ENCODE peak calls at places on chromosomes 6 and 20, in seven cellular contexts. Z, S, I, J, C, O and B are unnamed samples.
A peak's percentile ranks its signal among the peaks of the same experiment; 100 is the strongest.

GRCh38 chr20:37558779-37559178 is 31.1 kb upstream of the BLCAP start:
- DNase-seq in J (no peak), S (no peak), O (no peak), C (no peak), Z (no peak), I (no peak), B (no peak)

GRCh38 chr6:46191961-46192360 is 21.2 kb upstream of the ENPP5 start:
- DNase-seq in S (no peak), J (peak; percentile 68), I (peak; percentile 84), O (no peak), C (peak; percentile 41), Z (no peak), B (no peak)

GRCh38 chr20:46209930-46210671 is 92.0 kb downstream of the CD40 start:
- DNase-seq in C (no peak), S (no peak), Z (no peak), O (no peak), I (no peak), J (no peak), B (no peak)

GRCh38 chr6:73817238-73817637 is 121.2 kb downstream of the CD109 start:
- DNase-seq in J (no peak), S (no peak), O (no peak), C (no peak), Z (no peak), I (no peak), B (no peak)

GRCh38 chr6:17167327-17167979 is 65.6 kb downstream of the STMND1 start:
- DNase-seq in I (peak; percentile 80), C (peak; percentile 15), J (peak; percentile 14), O (peak; percentile 81), S (peak; percentile 50), Z (peak; percentile 84), B (peak; percentile 76)

GRCh38 chr6:125094563-125094962 is 59.0 kb upstream of the TPD52L1 start:
- DNase-seq in O (no peak), C (peak; percentile 82), I (peak; percentile 51), S (no peak), J (peak; percentile 84), Z (no peak), B (no peak)

GRCh38 chr20:4820833-4821518 is 99.3 kb downstream of the PRND start:
- DNase-seq in S (no peak), Z (no peak), J (peak; percentile 48), I (peak; percentile 81), C (peak; percentile 88), O (peak; percentile 50), B (no peak)

GRCh38 chr6:153424719-153425400 is 293.8 kb upstream of the RGS17 start:
- DNase-seq in I (peak; percentile 48), O (no peak), Z (no peak), J (no peak), C (no peak), S (no peak), B (no peak)

GRCh38 chr6:44002071-44002590 is 125.1 kb downstream of the MRPL14 start:
- DNase-seq in I (no peak), O (peak; percentile 74), C (no peak), J (no peak), S (peak; percentile 53), Z (no peak), B (peak; percentile 97)

GRCh38 chr20:10492065-10492464 is 57.0 kb downstream of the SLX4IP start:
- DNase-seq in S (no peak), C (peak; percentile 70), Z (no peak), O (no peak), I (no peak), J (peak; percentile 52), B (no peak)

GRCh38 chr6:119207973-119208725 is 129.7 kb upstream of the FAM184A start:
- DNase-seq in O (no peak), S (no peak), J (peak; percentile 90), Z (peak; percentile 21), I (peak; percentile 39), C (peak; percentile 66), B (no peak)

GRCh38 chr6:33589723-33590530 is 9.9 kb upstream of the BAK1 start:
- DNase-seq in S (no peak), I (peak; percentile 94), Z (peak; percentile 87), C (peak; percentile 92), J (peak; percentile 78), O (peak; percentile 77), B (peak; percentile 85)

GRCh38 chr6:45388328-45388727 is 10.6 kb upstream of the SUPT3H start:
- DNase-seq in J (peak; percentile 41), S (no peak), I (peak; percentile 57), O (no peak), Z (no peak), C (peak; percentile 45), B (no peak)

GRCh38 chr6:169858293-169858934 is 107.0 kb downstream of the ERMARD start:
- DNase-seq in I (no peak), J (no peak), C (no peak), S (no peak), O (no peak), Z (no peak), B (no peak)

GRCh38 chr20:5331340-5331739 is 14.6 kb upstream of the PROKR2 start:
- DNase-seq in J (no peak), O (no peak), I (no peak), C (no peak), Z (no peak), S (no peak), B (no peak)

GRCh38 chr6:116371384-116372209 is 850 bp downstream of the DSE start:
- DNase-seq in I (peak; percentile 82), S (peak; percentile 70), Z (peak; percentile 42), C (peak; percentile 94), O (peak; percentile 69), J (peak; percentile 90), B (peak; percentile 91)

GRCh38 chr6:99344289-99344688 is 5.2 kb downstream of the FAXC start:
- DNase-seq in Z (no peak), S (no peak), I (peak; percentile 62), O (no peak), C (peak; percentile 60), J (peak; percentile 38), B (no peak)

GRCh38 chr6:149231786-149232185 is 85.7 kb upstream of the TAB2 start:
- DNase-seq in S (no peak), J (peak; percentile 63), I (no peak), Z (no peak), O (no peak), C (peak; percentile 63), B (no peak)

GRCh38 chr6:44622555-44622954 is 235.0 kb downstream of the CDC5L start:
- DNase-seq in C (no peak), J (no peak), Z (no peak), I (no peak), S (no peak), O (no peak), B (no peak)

GRCh38 chr6:32255212-32256153 is 31.6 kb upstream of the NOTCH4 start:
- DNase-seq in J (peak; percentile 92), O (peak; percentile 82), Z (peak; percentile 84), I (no peak), S (peak; percentile 62), C (peak; percentile 93), B (peak; percentile 86)

GRCh38 chr6:36347635-36348034 is 10.9 kb upstream of the BNIP5 start:
- DNase-seq in Z (no peak), C (no peak), J (no peak), S (no peak), O (no peak), I (no peak), B (no peak)

GRCh38 chr20:13285408-13285807 is 64.3 kb downstream of the ISM1 start:
- DNase-seq in C (no peak), I (no peak), S (no peak), O (no peak), J (no peak), Z (no peak), B (no peak)

GRCh38 chr6:10217111-10217510 is 197.8 kb downstream of the TFAP2A start:
- DNase-seq in J (no peak), S (no peak), O (no peak), Z (no peak), C (no peak), I (no peak), B (no peak)

GRCh38 chr6:10633216-10633615 is 61.2 kb downstream of the C6orf52 start:
- DNase-seq in J (peak; percentile 86), O (peak; percentile 45), S (no peak), Z (peak; percentile 60), I (peak; percentile 95), C (peak; percentile 75), B (no peak)

GRCh38 chr6:27237089-27237723 is 10.3 kb upstream of the PRSS16 start:
- DNase-seq in Z (peak; percentile 67), I (peak; percentile 73), C (peak; percentile 77), J (peak; percentile 43), O (peak; percentile 78), S (no peak), B (peak; percentile 59)
- H3K4me3 ChIP-seq in Z (no peak overlapping the region), I (peak overlapping the region; percentile 62), C (no peak overlapping the region), J (peak overlapping the region; percentile 60), O (peak overlapping the region; percentile 22), S (peak overlapping the region; percentile 91), B (peak overlapping the region; percentile 50)

GRCh38 chr6:42141603-42142117 is 760 bp downstream of the C6orf132 start:
- DNase-seq in S (no peak), C (no peak), O (no peak), I (no peak), Z (no peak), J (peak; percentile 29), B (no peak)
- H3K4me2 ChIP-seq in S (peak overlapping the region; percentile 83), C (peak overlapping the region; percentile 83), O (peak overlapping the region; percentile 56), I (peak overlapping the region; percentile 99), Z (peak overlapping the region; percentile 100), J (peak overlapping the region; percentile 49), B (peak overlapping the region; percentile 95)

DNA sequence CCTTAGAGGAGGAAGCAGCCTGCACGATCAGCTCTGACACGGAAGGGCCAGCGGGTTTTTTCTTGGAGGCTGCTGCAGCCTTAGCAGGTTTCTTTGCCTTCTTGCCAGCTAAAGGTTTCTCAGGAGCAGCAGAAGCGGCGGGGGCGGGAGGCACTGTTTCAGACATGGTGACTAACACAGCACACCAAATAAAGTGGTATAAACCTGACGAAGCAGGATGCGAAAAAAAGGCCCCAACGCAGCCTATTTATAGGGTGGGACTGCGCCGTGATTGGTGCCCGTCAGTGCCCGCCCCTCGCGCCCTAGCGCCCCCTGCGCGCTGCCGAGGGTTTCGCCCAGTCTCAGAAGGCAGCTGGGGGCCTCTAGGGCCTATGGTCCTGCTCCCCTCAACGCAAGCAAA is 55.0 kb downstream of the TRIM38 start:
- DNase-seq in Z (no peak), I (no peak), S (no peak), O (no peak), J (peak; percentile 90), C (peak; percentile 95), B (no peak)
- H3K4me3 ChIP-seq in Z (no peak overlapping the region), I (no peak overlapping the region), S (peak overlapping the region; percentile 55), O (no peak overlapping the region), J (peak overlapping the region; percentile 61), C (peak overlapping the region; percentile 44), B (no peak overlapping the region)

GRCh38 chr6:30020629-30021028 is 40.4 kb upstream of the POLR1H start:
- DNase-seq in I (no peak), J (no peak), O (no peak), S (no peak), Z (no peak), C (no peak), B (no peak)

GRCh38 chr6:30022189-30022588 is 38.9 kb upstream of the POLR1H start:
- DNase-seq in O (no peak), C (no peak), S (no peak), J (no peak), I (no peak), Z (no peak), B (no peak)

GRCh38 chr6:30025197-30025596 is 35.9 kb upstream of the POLR1H start:
- DNase-seq in Z (no peak), J (no peak), C (no peak), I (no peak), O (no peak), S (no peak), B (no peak)

DNA sequence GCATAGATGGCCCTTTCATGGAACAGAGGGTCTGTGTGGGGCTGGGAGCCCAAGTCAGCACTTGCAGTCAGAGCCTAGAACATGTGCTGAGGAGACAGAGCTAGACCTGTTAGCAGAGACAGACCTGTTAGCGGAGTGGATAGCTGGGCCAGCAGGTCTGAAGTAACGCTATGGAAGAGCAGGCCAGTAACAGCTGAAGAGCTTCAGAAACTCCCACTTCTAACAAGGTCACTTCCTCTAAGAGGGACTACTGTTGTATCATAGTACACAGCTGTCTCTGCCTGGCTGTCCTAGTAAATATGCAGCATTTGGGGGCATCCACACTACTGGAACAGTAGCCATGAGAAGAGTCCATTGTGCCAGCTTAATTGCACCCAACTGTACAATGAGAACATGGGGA is 41.2 kb upstream of the POLR1H start:
- DNase-seq in C (no peak), S (no peak), I (no peak), Z (no peak), J (no peak), O (no peak), B (no peak)
- H3K4me2 ChIP-seq in C (no peak overlapping the region), S (no peak overlapping the region), I (no peak overlapping the region), Z (no peak overlapping the region), J (no peak overlapping the region), O (no peak overlapping the region), B (no peak overlapping the region)